ENCODE peak calls at places on chromosomes 16 and 17, in five cellular contexts. D, L, P, C and Q are unnamed samples.

GRCh38 chr17:82212331-82213250 is at the start of gene CCDC57:
- DNase-seq in D (no peak), L (peak; percentile 89), P (no peak), C (peak; percentile 85), Q (no peak)

GRCh38 chr17:14201595-14201994 is 35.1 kb downstream of the CDRT15 start:
- DNase-seq in D (no peak), L (no peak), P (no peak), C (no peak), Q (no peak)

GRCh38 chr17:3679186-3680126 is 10.8 kb downstream of the EMC6 start:
- DNase-seq in D (no peak), L (peak; percentile 13), P (no peak), C (no peak), Q (no peak)

GRCh38 chr16:81442220-81442908 is 2.2 kb upstream of the CMIP start:
- DNase-seq in D (no peak), L (no peak), P (no peak), C (no peak), Q (no peak)

GRCh38 chr17:82583720-82584234 is 64.2 kb downstream of the FOXK2 start:
- DNase-seq in D (no peak), L (no peak), P (no peak), C (no peak), Q (no peak)

GRCh38 chr16:11685844-11686618 is 17.8 kb downstream of the SNN start:
- DNase-seq in D (no peak), L (no peak), P (no peak), C (no peak), Q (no peak)

GRCh38 chr16:52825882-52826281 is 226.8 kb downstream of the CHD9NB start:
- DNase-seq in D (no peak), L (no peak), P (no peak), C (no peak), Q (no peak)

GRCh38 chr16:3665508-3665907 is 11.0 kb downstream of the DNASE1 start:
- DNase-seq in D (no peak), L (peak; percentile 11), P (no peak), C (no peak), Q (no peak)

GRCh38 chr16:1708768-1709180 is 2.8 kb downstream of the MAPK8IP3 start:
- DNase-seq in D (no peak), L (no peak), P (no peak), C (no peak), Q (no peak)

GRCh38 chr17:38444151-38444550 is 15.9 kb downstream of the ARHGAP23 start:
- DNase-seq in D (no peak), L (peak; percentile 75), P (no peak), C (peak; percentile 71), Q (no peak)

GRCh38 chr16:80299416-80299815 is 241.4 kb upstream of the DYNLRB2 start:
- DNase-seq in D (no peak), L (peak; percentile 25), P (no peak), C (no peak), Q (peak; percentile 32)

GRCh38 chr17:42517516-42517915 is 18.5 kb upstream of the NAGLU start:
- DNase-seq in D (peak; percentile 57), L (peak; percentile 83), P (peak; percentile 76), C (peak; percentile 92), Q (peak; percentile 91)

GRCh38 chr17:42519546-42520444 is 16.2 kb upstream of the NAGLU start:
- DNase-seq in D (peak; percentile 96), L (peak; percentile 89), P (peak; percentile 98), C (peak; percentile 95), Q (peak; percentile 97)

GRCh38 chr17:42518046-42518754 is 17.8 kb upstream of the NAGLU start:
- DNase-seq in D (peak; percentile 86), L (peak; percentile 74), P (peak; percentile 86), C (peak; percentile 92), Q (peak; percentile 87)

GRCh38 chr17:42520540-42520951 is 15.5 kb upstream of the NAGLU start:
- DNase-seq in D (no peak), L (no peak), P (no peak), C (no peak), Q (no peak)

DNA sequence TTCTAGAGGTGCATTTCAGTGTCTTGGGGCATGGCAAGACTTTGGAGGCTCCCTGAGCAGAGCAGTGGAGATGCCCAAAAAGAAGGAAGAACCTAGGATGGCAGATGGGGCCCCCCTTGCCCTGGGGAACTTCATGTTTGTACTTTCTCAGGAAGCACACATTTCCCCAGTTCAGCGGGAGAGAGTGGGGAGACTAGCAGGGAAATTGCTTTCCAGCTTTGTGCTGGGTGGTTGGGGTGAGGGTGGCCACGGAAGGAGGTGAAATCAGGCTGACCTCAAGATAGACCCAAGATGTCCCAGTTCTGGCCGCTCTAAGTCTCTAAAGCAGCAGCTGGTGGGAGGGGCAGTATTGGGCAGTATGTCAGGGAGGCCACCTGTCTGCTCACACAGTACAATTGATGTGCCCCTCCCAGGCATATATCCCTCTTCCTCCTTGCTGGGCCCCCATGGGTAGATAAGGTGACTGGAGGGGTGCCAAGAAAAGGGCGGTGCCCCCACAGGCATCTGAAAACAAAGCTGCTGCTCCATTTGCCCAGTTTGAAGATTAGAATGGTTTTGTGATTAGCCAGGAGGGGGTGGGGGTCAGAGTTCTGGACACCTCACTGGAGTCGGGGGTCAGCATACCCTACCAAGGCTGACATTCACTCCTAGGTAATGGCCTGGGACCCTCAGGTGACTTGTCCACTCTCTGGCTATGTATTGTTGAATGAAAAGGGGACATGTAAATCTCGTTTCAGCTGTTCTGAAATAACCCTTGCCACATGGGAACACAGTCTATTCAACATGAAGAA is 17.1 kb upstream of the NAGLU start:
- DNase-seq in D (no peak), L (peak; percentile 34), P (no peak), C (peak; percentile 84), Q (no peak)
- TF ChIP-seq CTCF in D (no peak), L (no peak), P (no peak), C (no peak), Q (no peak)

GRCh38 chr17:59753522-59754467 is 46.3 kb downstream of the VMP1 start:
- DNase-seq in D (peak; percentile 66), L (no peak), P (peak; percentile 65), C (peak; percentile 94), Q (peak; percentile 70)
- TF ChIP-seq CTCF in D (peak; percentile 54), L (peak; percentile 74), P (peak; percentile 40), C (peak; percentile 98), Q (peak; percentile 54)

DNA sequence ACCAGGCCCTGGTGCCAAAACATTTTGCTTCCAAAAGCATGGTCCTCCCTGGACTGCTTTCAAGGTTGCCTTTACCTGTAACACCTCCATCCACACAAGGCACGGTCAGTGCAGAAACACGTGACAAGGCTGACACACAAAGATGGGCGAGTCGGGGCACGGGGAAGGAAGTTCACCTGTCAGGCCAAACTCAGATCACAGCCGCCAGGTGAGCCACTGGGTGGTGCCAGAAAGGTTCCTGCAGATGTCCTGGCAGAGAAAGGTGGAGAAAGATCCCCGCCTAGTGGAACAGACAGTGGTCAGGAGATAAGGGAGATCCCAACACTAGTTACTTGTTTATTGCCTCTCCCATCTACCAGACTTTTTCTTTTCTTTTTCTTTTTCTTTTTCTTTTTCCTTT is 155.3 kb downstream of the AIPL1 start:
- DNase-seq in D (no peak), L (no peak), P (no peak), C (peak; percentile 51), Q (no peak)
- TF ChIP-seq CTCF in D (no peak), L (peak; percentile 12), P (no peak), C (peak; percentile 51), Q (no peak)

DNA sequence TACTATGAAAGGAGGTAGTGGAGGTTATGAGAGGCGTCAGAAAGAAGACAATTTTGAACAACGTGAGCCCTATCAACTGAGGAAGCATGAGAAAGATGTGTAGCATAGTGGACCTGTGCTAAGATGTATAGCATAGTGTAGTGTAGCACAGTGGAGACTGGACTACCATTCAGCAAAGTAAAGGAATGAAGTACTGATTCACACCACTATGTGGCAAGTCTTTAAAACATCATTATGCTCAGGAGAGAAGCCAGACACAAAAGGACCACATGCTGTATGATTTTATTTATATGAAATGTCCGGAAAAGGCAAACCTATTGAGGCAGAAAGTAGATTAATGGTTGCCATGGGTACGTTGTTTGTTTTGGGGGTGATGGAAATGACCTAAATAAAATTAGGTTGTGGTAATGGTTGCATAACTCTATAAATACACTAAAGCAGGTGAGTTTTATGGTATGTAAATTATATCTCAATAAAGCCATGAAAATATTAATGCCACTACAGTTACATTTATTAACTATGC is 20.4 kb upstream of the XYLT1 start:
- DNase-seq in D (no peak), L (no peak), P (no peak), C (no peak), Q (no peak)
- TF ChIP-seq CTCF in D (no peak), L (no peak), P (no peak), C (no peak), Q (no peak)

GRCh38 chr17:7314719-7315569 is at the start of gene GPS2:
- DNase-seq in D (peak; percentile 20), L (peak; percentile 95), P (no peak), C (peak; percentile 93), Q (no peak)

GRCh38 chr17:7311110-7311698 is 3.8 kb downstream of the EIF5A start:
- DNase-seq in D (no peak), L (no peak), P (no peak), C (no peak), Q (no peak)

GRCh38 chr17:7313890-7314718 is 1.1 kb downstream of the GPS2 start:
- DNase-seq in D (no peak), L (no peak), P (no peak), C (peak; percentile 46), Q (no peak)

GRCh38 chr17:7312432-7313027 is 2.6 kb downstream of the GPS2 start:
- DNase-seq in D (no peak), L (no peak), P (no peak), C (no peak), Q (no peak)

DNA sequence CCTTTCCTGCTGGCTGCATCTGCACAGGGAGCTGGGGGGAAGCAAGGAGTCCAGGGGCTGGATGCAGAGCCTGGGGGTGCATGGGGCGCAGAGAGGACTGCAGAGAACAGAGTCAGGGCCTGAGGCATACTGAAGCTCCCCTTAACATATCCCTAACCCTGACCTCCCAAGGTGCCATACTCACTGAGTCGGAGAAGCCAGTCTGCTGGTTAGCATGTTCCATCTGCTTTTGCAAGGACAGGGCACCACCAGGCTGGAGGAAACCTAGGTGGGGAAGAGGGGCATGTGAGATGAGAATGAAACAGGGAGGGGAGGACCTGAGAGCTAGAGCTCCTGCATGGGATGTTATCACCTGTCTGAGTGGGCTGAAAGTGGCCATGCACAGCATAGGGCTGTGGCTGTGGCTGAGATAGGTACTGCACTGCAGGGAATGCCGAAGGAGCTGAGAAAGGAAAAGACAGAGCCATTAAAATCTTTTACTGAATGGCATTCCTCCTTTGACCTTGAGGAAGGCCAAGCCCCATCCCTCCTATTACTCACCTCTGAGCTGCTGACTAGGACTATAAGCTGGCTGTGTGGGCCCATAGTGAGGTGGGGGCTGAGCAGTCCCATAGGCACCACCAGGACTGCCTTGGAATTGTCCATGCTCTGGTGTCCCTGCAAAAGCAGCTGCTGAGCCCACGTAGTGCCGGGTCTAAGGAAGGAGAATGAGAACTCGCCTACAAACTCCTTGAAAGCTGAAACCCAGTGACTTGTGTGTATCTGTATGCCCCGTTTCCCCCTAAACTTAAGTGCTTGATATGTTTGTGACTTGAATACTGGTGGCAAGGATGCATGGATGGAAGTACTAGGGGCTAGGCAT is 1.9 kb downstream of the GPS2 start:
- DNase-seq in D (no peak), L (no peak), P (no peak), C (peak; percentile 54), Q (no peak)
- TF ChIP-seq CTCF in D (no peak), L (no peak), P (no peak), C (no peak), Q (no peak)

DNA sequence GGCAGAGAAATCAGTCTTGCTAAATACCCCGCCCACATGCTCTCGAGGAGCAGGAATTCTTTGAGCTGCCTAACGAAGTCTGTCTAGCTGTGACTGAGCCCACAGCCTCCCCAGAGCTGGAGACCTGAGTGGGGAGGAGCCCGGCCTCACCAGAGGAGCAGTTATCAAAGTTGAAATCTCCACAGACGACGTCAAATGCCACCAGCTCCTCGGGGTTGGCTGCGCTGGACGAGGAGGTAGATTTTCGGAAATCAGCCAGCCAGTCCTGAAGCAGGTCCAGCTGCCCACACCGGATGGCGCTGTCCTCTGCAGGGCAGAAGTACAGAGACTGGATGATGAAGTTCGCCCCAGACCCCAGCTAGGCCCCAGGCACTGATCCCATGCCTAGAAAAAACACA is 53.8 kb downstream of the PRMT7 start:
- DNase-seq in D (no peak), L (peak; percentile 13), P (no peak), C (no peak), Q (no peak)
- TF ChIP-seq CTCF in D (peak; percentile 33), L (no peak), P (no peak), C (no peak), Q (no peak)